ENCODE peak calls at places on chromosomes 4 and X, in five cellular contexts. One of them, this sample, is unnamed.

GRCh38 chr4:89482248-89482647 is 174.6 kb upstream of the GPRIN3 start:
- DNase-seq in H1: no peak
- DNase-seq in HCT116: peak
- DNase-seq in K562: peak
- DNase-seq in GM12878: no peak
- DNase-seq in this sample: peak

GRCh38 chr4:3266076-3266475 is 17.1 kb downstream of the MSANTD1 start:
- DNase-seq in H1: peak
- DNase-seq in K562: no peak
- DNase-seq in HCT116: no peak
- DNase-seq in GM12878: no peak
- DNase-seq in this sample: no peak

GRCh38 chr4:110165382-110166285 is 32.8 kb downstream of the ELOVL6 start:
- DNase-seq in H1: no peak
- DNase-seq in K562: peak
- DNase-seq in GM12878: no peak
- DNase-seq in HCT116: peak
- DNase-seq in this sample: no peak

GRCh38 chr4:53601251-53601764 is 10.0 kb upstream of the LNX1 start:
- DNase-seq in K562: peak
- DNase-seq in HCT116: no peak
- DNase-seq in H1: peak
- DNase-seq in GM12878: no peak
- DNase-seq in this sample: peak

GRCh38 chrX:13699183-13699826 is 10.4 kb downstream of the RAB9A start:
- DNase-seq in GM12878: no peak
- DNase-seq in K562: peak
- DNase-seq in HCT116: no peak
- DNase-seq in H1: no peak
- DNase-seq in this sample: no peak

GRCh38 chr4:1072830-1073446 is 40.4 kb downstream of the RNF212 start:
- DNase-seq in HCT116: peak
- DNase-seq in GM12878: no peak
- DNase-seq in K562: peak
- DNase-seq in H1: peak
- DNase-seq in this sample: peak

GRCh38 chr4:17236686-17237085 is 275.2 kb downstream of the QDPR start:
- DNase-seq in GM12878: no peak
- DNase-seq in HCT116: no peak
- DNase-seq in H1: no peak
- DNase-seq in K562: no peak
- DNase-seq in this sample: no peak

GRCh38 chr4:81069706-81070331 is 39.3 kb downstream of the BMP3 start:
- DNase-seq in HCT116: peak
- DNase-seq in H1: peak
- DNase-seq in K562: peak
- DNase-seq in GM12878: peak
- DNase-seq in this sample: peak

GRCh38 chrX:9562851-9563250 is 98.0 kb downstream of the TBL1X start:
- DNase-seq in GM12878: no peak
- DNase-seq in K562: no peak
- DNase-seq in HCT116: no peak
- DNase-seq in H1: no peak
- DNase-seq in this sample: peak

GRCh38 chr4:21949073-21949457 is 493 bp upstream of the KCNIP4 start:
- DNase-seq in H1: peak
- DNase-seq in GM12878: no peak
- DNase-seq in HCT116: no peak
- DNase-seq in K562: no peak
- DNase-seq in this sample: no peak

GRCh38 chr4:21946858-21947257 is 1.7 kb downstream of the KCNIP4 start:
- DNase-seq in H1: no peak
- DNase-seq in HCT116: no peak
- DNase-seq in GM12878: no peak
- DNase-seq in K562: no peak
- DNase-seq in this sample: no peak

GRCh38 chr4:21947768-21948346 is 715 bp downstream of the KCNIP4 start:
- DNase-seq in K562: no peak
- DNase-seq in H1: no peak
- DNase-seq in GM12878: no peak
- DNase-seq in HCT116: no peak
- DNase-seq in this sample: no peak

GRCh38 chr4:21952549-21952948 is 4.0 kb upstream of the KCNIP4 start:
- DNase-seq in GM12878: peak
- DNase-seq in H1: no peak
- DNase-seq in K562: no peak
- DNase-seq in HCT116: no peak
- DNase-seq in this sample: no peak

DNA sequence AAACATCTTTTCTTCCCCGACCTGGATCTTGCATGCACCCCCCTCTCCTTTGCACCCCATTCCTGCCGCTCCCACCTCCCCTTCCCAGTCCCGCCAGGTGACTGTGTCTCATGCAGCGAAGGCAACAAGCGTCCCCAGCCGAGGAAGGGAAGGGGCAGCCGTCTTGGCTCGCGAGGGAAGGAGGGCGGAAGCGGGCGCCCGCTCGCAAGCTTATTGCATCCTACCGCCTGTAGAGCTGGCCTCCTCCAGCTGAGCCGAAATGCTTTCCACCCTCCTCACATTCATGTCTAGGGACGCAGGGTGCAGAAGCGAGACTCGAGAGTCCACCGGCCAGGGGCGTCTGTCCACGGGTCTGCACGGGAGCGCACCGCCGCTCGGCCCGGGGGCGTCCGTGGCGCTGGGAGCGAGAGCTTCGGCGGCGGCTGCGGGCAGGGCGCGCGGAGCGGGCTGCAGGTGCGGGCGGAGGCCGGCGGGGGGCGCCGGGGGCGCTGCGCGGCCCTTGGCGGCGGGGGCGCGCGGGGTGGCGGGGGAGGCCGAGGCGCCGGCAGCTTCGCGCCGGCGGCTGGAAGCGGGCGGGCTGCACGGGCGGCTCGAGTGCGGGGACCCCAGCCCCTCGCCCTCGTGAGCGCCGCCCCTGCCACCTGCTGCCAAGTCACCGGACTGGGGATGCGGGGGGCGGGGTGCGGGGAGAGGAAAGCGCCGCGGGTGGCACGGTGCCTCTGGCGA is at the start of gene KCNIP4:
- DNase-seq in H1: peak
- DNase-seq in K562: no peak
- DNase-seq in HCT116: no peak
- DNase-seq in GM12878: no peak
- DNase-seq in this sample: no peak
- TF ChIP-seq SRF in H1: no peak
- TF ChIP-seq SRF in K562: no peak
- TF ChIP-seq SRF in HCT116: no peak
- TF ChIP-seq SRF in GM12878: no peak
- TF ChIP-seq SRF in this sample: no peak

GRCh38 chr4:86220137-86220536 is 139.7 kb downstream of the MAPK10 start:
- DNase-seq in GM12878: no peak
- DNase-seq in HCT116: no peak
- DNase-seq in K562: no peak
- DNase-seq in H1: no peak
- DNase-seq in this sample: no peak

GRCh38 chr4:86218721-86219481 is 141.0 kb downstream of the MAPK10 start:
- DNase-seq in HCT116: no peak
- DNase-seq in H1: no peak
- DNase-seq in K562: no peak
- DNase-seq in GM12878: no peak
- DNase-seq in this sample: no peak

GRCh38 chr4:86221076-86221475 is 138.8 kb downstream of the MAPK10 start:
- DNase-seq in K562: no peak
- DNase-seq in GM12878: no peak
- DNase-seq in H1: no peak
- DNase-seq in HCT116: no peak
- DNase-seq in this sample: no peak

GRCh38 chr4:86223472-86223871 is 136.4 kb downstream of the MAPK10 start:
- DNase-seq in GM12878: no peak
- DNase-seq in HCT116: peak
- DNase-seq in H1: peak
- DNase-seq in K562: peak
- DNase-seq in this sample: peak
- TF ChIP-seq SRF in GM12878: no peak
- TF ChIP-seq SRF in HCT116: no peak
- TF ChIP-seq SRF in H1: no peak
- TF ChIP-seq SRF in K562: no peak
- TF ChIP-seq SRF in this sample: no peak

GRCh38 chr4:34721835-34722234 is 1522.5 kb downstream of the ARAP2 start:
- DNase-seq in K562: no peak
- DNase-seq in GM12878: no peak
- DNase-seq in HCT116: no peak
- DNase-seq in H1: no peak
- DNase-seq in this sample: no peak
- TF ChIP-seq SRF in K562: no peak
- TF ChIP-seq SRF in GM12878: no peak
- TF ChIP-seq SRF in HCT116: no peak
- TF ChIP-seq SRF in H1: no peak
- TF ChIP-seq SRF in this sample: no peak

GRCh38 chr4:168882650-168883233 is 127.3 kb downstream of the CBR4 start:
- DNase-seq in GM12878: no peak
- DNase-seq in HCT116: no peak
- DNase-seq in H1: no peak
- DNase-seq in K562: no peak
- DNase-seq in this sample: peak
- TF ChIP-seq SRF in GM12878: no peak
- TF ChIP-seq SRF in HCT116: no peak
- TF ChIP-seq SRF in H1: no peak
- TF ChIP-seq SRF in K562: no peak
- TF ChIP-seq SRF in this sample: no peak

DNA sequence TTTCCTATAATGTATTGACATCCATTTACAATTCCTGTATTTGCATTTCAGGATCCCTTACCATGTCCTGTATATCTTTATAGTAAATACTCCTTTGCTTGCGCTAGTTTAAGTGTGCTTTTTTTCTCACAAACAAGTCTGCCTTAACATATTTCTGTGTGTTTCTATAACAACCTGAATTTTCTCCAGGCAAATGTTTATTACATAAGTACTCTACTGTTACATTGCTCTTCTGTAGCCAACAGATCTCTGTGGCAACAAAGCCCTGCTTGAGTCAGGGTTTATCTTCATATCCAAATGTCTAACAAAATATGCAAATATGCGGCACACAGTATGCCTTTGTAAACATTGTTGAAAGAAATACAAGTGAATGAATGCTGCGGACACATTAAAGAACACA is 625.5 kb downstream of the TLL1 start:
- DNase-seq in H1: no peak
- DNase-seq in GM12878: no peak
- DNase-seq in HCT116: no peak
- DNase-seq in K562: no peak
- DNase-seq in this sample: no peak
- TF ChIP-seq SRF in H1: no peak
- TF ChIP-seq SRF in GM12878: no peak
- TF ChIP-seq SRF in HCT116: no peak
- TF ChIP-seq SRF in K562: no peak
- TF ChIP-seq SRF in this sample: no peak

DNA sequence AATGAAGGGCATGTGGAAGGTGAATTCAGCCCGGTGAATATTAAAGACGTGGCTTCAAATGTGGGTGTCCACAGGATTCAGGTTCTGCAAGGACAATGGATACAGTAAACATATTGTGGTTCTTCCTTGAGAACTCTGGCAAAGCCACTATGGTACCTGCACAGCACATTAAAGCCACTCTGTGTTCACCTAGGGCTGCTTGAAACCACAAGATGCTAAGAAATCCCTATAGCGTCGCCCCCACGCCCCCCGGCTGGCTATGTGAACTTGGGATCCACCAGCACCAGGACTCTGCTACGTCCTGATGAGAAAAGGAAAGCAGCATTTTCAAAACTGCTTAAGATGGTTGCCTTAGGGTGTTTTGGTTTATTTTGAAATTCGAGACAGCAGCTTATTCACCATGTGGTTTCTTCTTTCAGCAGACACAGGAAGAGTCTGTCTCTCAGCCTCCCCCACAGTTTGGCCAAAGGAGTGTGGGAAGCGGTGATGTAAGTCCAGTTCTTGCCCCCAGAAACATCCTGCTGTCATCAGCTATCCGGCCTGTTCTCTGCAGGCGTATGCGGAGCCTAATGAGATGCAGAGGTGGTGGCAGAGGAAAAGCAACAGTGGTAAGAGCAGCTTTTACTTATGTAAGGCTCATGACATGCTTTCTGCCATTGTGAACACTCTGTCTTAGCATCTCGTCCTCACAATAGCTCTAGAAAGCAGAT is 111.5 kb downstream of the AFAP1 start:
- DNase-seq in HCT116: no peak
- DNase-seq in K562: peak
- DNase-seq in GM12878: no peak
- DNase-seq in H1: no peak
- DNase-seq in this sample: no peak
- TF ChIP-seq SRF in HCT116: no peak
- TF ChIP-seq SRF in K562: no peak
- TF ChIP-seq SRF in GM12878: no peak
- TF ChIP-seq SRF in H1: no peak
- TF ChIP-seq SRF in this sample: no peak

DNA sequence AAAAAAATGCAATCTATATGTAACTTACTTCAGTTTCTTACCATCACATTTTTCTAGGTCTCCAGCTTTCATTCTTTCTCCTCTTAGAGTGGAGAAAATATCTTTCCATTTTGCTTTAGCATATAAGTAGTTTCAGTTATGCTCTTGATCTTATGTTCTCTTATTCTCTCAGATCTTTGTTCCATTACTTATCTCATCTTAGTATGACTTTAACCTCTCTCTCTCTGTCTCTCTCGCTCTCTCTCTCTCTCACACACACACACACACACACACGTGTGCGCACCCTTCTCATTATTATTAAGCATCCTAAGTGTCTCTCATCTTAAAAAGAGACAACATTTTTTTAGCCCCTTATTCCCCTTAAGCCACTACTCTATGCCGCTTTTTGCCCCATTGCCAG is 92.8 kb downstream of the FAAH2 start:
- DNase-seq in K562: no peak
- DNase-seq in HCT116: no peak
- DNase-seq in H1: no peak
- DNase-seq in GM12878: no peak
- DNase-seq in this sample: no peak
- TF ChIP-seq SRF in K562: no peak
- TF ChIP-seq SRF in HCT116: no peak
- TF ChIP-seq SRF in H1: no peak
- TF ChIP-seq SRF in GM12878: no peak
- TF ChIP-seq SRF in this sample: no peak

DNA sequence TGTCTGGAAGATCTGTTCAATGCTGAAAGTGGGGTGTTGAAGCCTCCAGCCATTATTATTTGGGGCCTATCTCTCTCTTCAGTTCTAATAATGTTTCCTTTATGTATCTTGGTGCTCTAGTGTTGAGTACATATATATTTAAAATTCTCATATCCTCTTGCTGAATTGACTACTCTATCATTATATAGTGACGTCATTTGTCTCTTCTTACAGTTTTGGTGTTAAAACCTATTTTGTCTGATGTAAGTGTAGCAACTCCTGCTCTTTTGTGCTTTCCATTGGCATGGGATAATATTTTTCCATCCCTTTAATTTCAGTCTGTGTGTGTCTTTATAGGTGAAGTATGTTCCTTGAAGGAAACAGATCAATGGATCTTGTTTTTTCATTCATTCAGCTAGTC is 446.0 kb downstream of the FAM47A start:
- DNase-seq in GM12878: no peak
- DNase-seq in H1: no peak
- DNase-seq in K562: no peak
- DNase-seq in HCT116: no peak
- DNase-seq in this sample: no peak
- TF ChIP-seq SRF in GM12878: no peak
- TF ChIP-seq SRF in H1: no peak
- TF ChIP-seq SRF in K562: no peak
- TF ChIP-seq SRF in HCT116: no peak
- TF ChIP-seq SRF in this sample: no peak